ENCODE peak calls at places on chromosomes 6 and 20, in seven cellular contexts. One of them, this sample, is unnamed.

GRCh38 chr6:133001040-133001570 is 186.7 kb downstream of the RPS12 start:
- DNase-seq in CD4-positive, alpha-beta T cell: no peak
- DNase-seq in sigmoid colon: no peak
- DNase-seq in CD8-positive, alpha-beta T cell: no peak
- DNase-seq in astrocyte: peak; percentile 47
- DNase-seq in colonic mucosa: no peak
- DNase-seq in body of pancreas: no peak
- DNase-seq in this sample: no peak

GRCh38 chr6:133568970-133569889 is 319.7 kb upstream of the TCF21 start:
- DNase-seq in CD4-positive, alpha-beta T cell: no peak
- DNase-seq in sigmoid colon: peak; percentile 68
- DNase-seq in CD8-positive, alpha-beta T cell: no peak
- DNase-seq in astrocyte: peak; percentile 75
- DNase-seq in colonic mucosa: no peak
- DNase-seq in body of pancreas: peak; percentile 21
- DNase-seq in this sample: peak; percentile 59

GRCh38 chr6:43943099-43943766 is 173.2 kb downstream of the VEGFA start:
- DNase-seq in CD4-positive, alpha-beta T cell: no peak
- DNase-seq in sigmoid colon: peak; percentile 44
- DNase-seq in CD8-positive, alpha-beta T cell: no peak
- DNase-seq in astrocyte: no peak
- DNase-seq in colonic mucosa: no peak
- DNase-seq in body of pancreas: no peak
- DNase-seq in this sample: no peak

GRCh38 chr6:52610745-52611355 is 34.0 kb upstream of the TRAM2 start:
- DNase-seq in CD4-positive, alpha-beta T cell: no peak
- DNase-seq in sigmoid colon: no peak
- DNase-seq in CD8-positive, alpha-beta T cell: no peak
- DNase-seq in astrocyte: peak; percentile 64
- DNase-seq in colonic mucosa: no peak
- DNase-seq in body of pancreas: no peak
- DNase-seq in this sample: no peak

GRCh38 chr6:128518531-128519131 is 1.8 kb downstream of the PTPRK start:
- DNase-seq in CD4-positive, alpha-beta T cell: no peak
- DNase-seq in sigmoid colon: no peak
- DNase-seq in CD8-positive, alpha-beta T cell: no peak
- DNase-seq in astrocyte: no peak
- DNase-seq in colonic mucosa: no peak
- DNase-seq in body of pancreas: no peak
- DNase-seq in this sample: no peak

GRCh38 chr6:130760006-130760405 is 67.2 kb upstream of the SMLR1 start:
- DNase-seq in CD4-positive, alpha-beta T cell: no peak
- DNase-seq in sigmoid colon: no peak
- DNase-seq in CD8-positive, alpha-beta T cell: no peak
- DNase-seq in astrocyte: peak; percentile 22
- DNase-seq in colonic mucosa: no peak
- DNase-seq in body of pancreas: no peak
- DNase-seq in this sample: no peak

GRCh38 chr6:73121421-73121993 is 103.8 kb downstream of the KHDC1L start:
- DNase-seq in CD4-positive, alpha-beta T cell: no peak
- DNase-seq in sigmoid colon: no peak
- DNase-seq in CD8-positive, alpha-beta T cell: no peak
- DNase-seq in astrocyte: peak; percentile 74
- DNase-seq in colonic mucosa: no peak
- DNase-seq in body of pancreas: no peak
- DNase-seq in this sample: no peak

GRCh38 chr6:17086469-17086868 is 15.4 kb upstream of the STMND1 start:
- DNase-seq in CD4-positive, alpha-beta T cell: no peak
- DNase-seq in sigmoid colon: peak; percentile 71
- DNase-seq in CD8-positive, alpha-beta T cell: no peak
- DNase-seq in astrocyte: peak; percentile 49
- DNase-seq in colonic mucosa: peak; percentile 65
- DNase-seq in body of pancreas: peak; percentile 74
- DNase-seq in this sample: no peak

GRCh38 chr6:42604150-42604549 is 40.3 kb downstream of the UBR2 start:
- DNase-seq in CD4-positive, alpha-beta T cell: no peak
- DNase-seq in sigmoid colon: no peak
- DNase-seq in CD8-positive, alpha-beta T cell: no peak
- DNase-seq in astrocyte: no peak
- DNase-seq in colonic mucosa: no peak
- DNase-seq in body of pancreas: no peak
- DNase-seq in this sample: no peak

GRCh38 chr6:33199687-33200233 is 705 bp downstream of the RXRB start:
- DNase-seq in CD4-positive, alpha-beta T cell: peak; percentile 46
- DNase-seq in sigmoid colon: peak; percentile 86
- DNase-seq in CD8-positive, alpha-beta T cell: peak; percentile 56
- DNase-seq in astrocyte: peak; percentile 36
- DNase-seq in colonic mucosa: peak; percentile 86
- DNase-seq in body of pancreas: peak; percentile 84
- DNase-seq in this sample: peak; percentile 91

GRCh38 chr6:79170915-79171314 is 63.6 kb downstream of the HMGN3 start:
- DNase-seq in CD4-positive, alpha-beta T cell: no peak
- DNase-seq in sigmoid colon: no peak
- DNase-seq in CD8-positive, alpha-beta T cell: no peak
- DNase-seq in astrocyte: peak; percentile 88
- DNase-seq in colonic mucosa: no peak
- DNase-seq in body of pancreas: no peak
- DNase-seq in this sample: no peak

GRCh38 chr6:36938536-36938935 is 16.0 kb upstream of the PI16 start:
- DNase-seq in CD4-positive, alpha-beta T cell: no peak
- DNase-seq in sigmoid colon: no peak
- DNase-seq in CD8-positive, alpha-beta T cell: no peak
- DNase-seq in astrocyte: peak; percentile 78
- DNase-seq in colonic mucosa: no peak
- DNase-seq in body of pancreas: no peak
- DNase-seq in this sample: no peak

GRCh38 chr20:42875581-42875980 is 314.1 kb downstream of the PTPRT start:
- DNase-seq in CD4-positive, alpha-beta T cell: no peak
- DNase-seq in sigmoid colon: no peak
- DNase-seq in CD8-positive, alpha-beta T cell: no peak
- DNase-seq in astrocyte: no peak
- DNase-seq in colonic mucosa: no peak
- DNase-seq in body of pancreas: no peak
- DNase-seq in this sample: no peak
- H3K27me3 ChIP-seq in CD4-positive, alpha-beta T cell: no peaks in the 10 kb centered on the region
- H3K27me3 ChIP-seq in sigmoid colon: no peaks in the 10 kb centered on the region
- H3K27me3 ChIP-seq in CD8-positive, alpha-beta T cell: no peaks in the 10 kb centered on the region
- H3K27me3 ChIP-seq in astrocyte: no peaks in the 10 kb centered on the region
- H3K27me3 ChIP-seq in colonic mucosa: no peaks in the 10 kb centered on the region
- H3K27me3 ChIP-seq in body of pancreas: no peaks in the 10 kb centered on the region
- H3K27me3 ChIP-seq in this sample: no peaks in the 10 kb centered on the region

GRCh38 chr6:35547666-35548065 is 35.0 kb upstream of the TULP1 start:
- DNase-seq in CD4-positive, alpha-beta T cell: no peak
- DNase-seq in sigmoid colon: no peak
- DNase-seq in CD8-positive, alpha-beta T cell: no peak
- DNase-seq in astrocyte: no peak
- DNase-seq in colonic mucosa: no peak
- DNase-seq in body of pancreas: no peak
- DNase-seq in this sample: no peak
- H3K27ac ChIP-seq in CD4-positive, alpha-beta T cell: no peak overlapping the region
- H3K27ac ChIP-seq in sigmoid colon: no peak overlapping the region
- H3K27ac ChIP-seq in CD8-positive, alpha-beta T cell: no peak overlapping the region
- H3K27ac ChIP-seq in astrocyte: no peak overlapping the region
- H3K27ac ChIP-seq in colonic mucosa: no peak overlapping the region
- H3K27ac ChIP-seq in body of pancreas: no peak overlapping the region
- H3K27ac ChIP-seq in this sample: no peak overlapping the region

GRCh38 chr6:40661726-40662125 is 74.6 kb upstream of the LRFN2 start:
- DNase-seq in CD4-positive, alpha-beta T cell: no peak
- DNase-seq in sigmoid colon: no peak
- DNase-seq in CD8-positive, alpha-beta T cell: no peak
- DNase-seq in astrocyte: no peak
- DNase-seq in colonic mucosa: no peak
- DNase-seq in body of pancreas: no peak
- DNase-seq in this sample: no peak
- H3K27me3 ChIP-seq in CD4-positive, alpha-beta T cell: no peaks in the 10 kb centered on the region
- H3K27me3 ChIP-seq in sigmoid colon: no peaks in the 10 kb centered on the region
- H3K27me3 ChIP-seq in CD8-positive, alpha-beta T cell: no peaks in the 10 kb centered on the region
- H3K27me3 ChIP-seq in astrocyte: no peaks in the 10 kb centered on the region
- H3K27me3 ChIP-seq in colonic mucosa: no peaks in the 10 kb centered on the region
- H3K27me3 ChIP-seq in body of pancreas: no peaks in the 10 kb centered on the region
- H3K27me3 ChIP-seq in this sample: no peaks in the 10 kb centered on the region

DNA sequence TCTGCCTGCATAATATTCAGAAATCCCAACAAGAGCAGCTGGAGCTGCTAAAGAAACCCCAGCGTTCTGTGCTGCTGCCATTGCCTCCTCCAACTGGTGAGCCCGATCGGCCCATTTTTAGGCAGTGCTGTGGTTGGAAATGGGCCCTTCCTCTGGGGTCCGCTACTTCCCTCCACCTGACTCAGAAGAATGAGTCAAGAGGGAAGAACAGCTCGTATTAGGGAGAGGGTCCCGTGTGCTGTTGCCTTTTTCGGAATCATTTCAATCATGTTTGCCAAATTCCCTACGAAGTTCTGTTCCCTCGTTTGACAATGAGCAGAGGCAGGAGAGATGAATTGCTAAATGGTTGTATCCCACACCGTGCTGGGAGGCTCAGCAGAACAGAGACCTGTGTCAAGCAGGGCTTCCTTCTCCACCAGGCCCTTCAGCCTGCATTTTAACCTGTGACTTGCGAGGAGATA is 38.4 kb downstream of the THBS2 start:
- DNase-seq in CD4-positive, alpha-beta T cell: no peak
- DNase-seq in sigmoid colon: peak; percentile 78
- DNase-seq in CD8-positive, alpha-beta T cell: no peak
- DNase-seq in astrocyte: peak; percentile 32
- DNase-seq in colonic mucosa: peak; percentile 14
- DNase-seq in body of pancreas: no peak
- DNase-seq in this sample: no peak
- H3K27ac ChIP-seq in CD4-positive, alpha-beta T cell: no peak overlapping the region
- H3K27ac ChIP-seq in sigmoid colon: peak overlapping the region; percentile 94
- H3K27ac ChIP-seq in CD8-positive, alpha-beta T cell: no peak overlapping the region
- H3K27ac ChIP-seq in astrocyte: peak overlapping the region; percentile 82
- H3K27ac ChIP-seq in colonic mucosa: peak overlapping the region; percentile 69
- H3K27ac ChIP-seq in body of pancreas: no peak overlapping the region
- H3K27ac ChIP-seq in this sample: peak overlapping the region; percentile 81

GRCh38 chr20:37380864-37381579 is 35.1 kb downstream of the SRC start:
- DNase-seq in CD4-positive, alpha-beta T cell: no peak
- DNase-seq in sigmoid colon: peak; percentile 57
- DNase-seq in CD8-positive, alpha-beta T cell: no peak
- DNase-seq in astrocyte: no peak
- DNase-seq in colonic mucosa: no peak
- DNase-seq in body of pancreas: no peak
- DNase-seq in this sample: no peak
- H3K27me3 ChIP-seq in CD4-positive, alpha-beta T cell: no peaks in the 10 kb centered on the region
- H3K27me3 ChIP-seq in sigmoid colon: no peaks in the 10 kb centered on the region
- H3K27me3 ChIP-seq in CD8-positive, alpha-beta T cell: no peaks in the 10 kb centered on the region
- H3K27me3 ChIP-seq in astrocyte: no peaks in the 10 kb centered on the region
- H3K27me3 ChIP-seq in colonic mucosa: no peaks in the 10 kb centered on the region
- H3K27me3 ChIP-seq in body of pancreas: no peaks in the 10 kb centered on the region
- H3K27me3 ChIP-seq in this sample: no peaks in the 10 kb centered on the region

DNA sequence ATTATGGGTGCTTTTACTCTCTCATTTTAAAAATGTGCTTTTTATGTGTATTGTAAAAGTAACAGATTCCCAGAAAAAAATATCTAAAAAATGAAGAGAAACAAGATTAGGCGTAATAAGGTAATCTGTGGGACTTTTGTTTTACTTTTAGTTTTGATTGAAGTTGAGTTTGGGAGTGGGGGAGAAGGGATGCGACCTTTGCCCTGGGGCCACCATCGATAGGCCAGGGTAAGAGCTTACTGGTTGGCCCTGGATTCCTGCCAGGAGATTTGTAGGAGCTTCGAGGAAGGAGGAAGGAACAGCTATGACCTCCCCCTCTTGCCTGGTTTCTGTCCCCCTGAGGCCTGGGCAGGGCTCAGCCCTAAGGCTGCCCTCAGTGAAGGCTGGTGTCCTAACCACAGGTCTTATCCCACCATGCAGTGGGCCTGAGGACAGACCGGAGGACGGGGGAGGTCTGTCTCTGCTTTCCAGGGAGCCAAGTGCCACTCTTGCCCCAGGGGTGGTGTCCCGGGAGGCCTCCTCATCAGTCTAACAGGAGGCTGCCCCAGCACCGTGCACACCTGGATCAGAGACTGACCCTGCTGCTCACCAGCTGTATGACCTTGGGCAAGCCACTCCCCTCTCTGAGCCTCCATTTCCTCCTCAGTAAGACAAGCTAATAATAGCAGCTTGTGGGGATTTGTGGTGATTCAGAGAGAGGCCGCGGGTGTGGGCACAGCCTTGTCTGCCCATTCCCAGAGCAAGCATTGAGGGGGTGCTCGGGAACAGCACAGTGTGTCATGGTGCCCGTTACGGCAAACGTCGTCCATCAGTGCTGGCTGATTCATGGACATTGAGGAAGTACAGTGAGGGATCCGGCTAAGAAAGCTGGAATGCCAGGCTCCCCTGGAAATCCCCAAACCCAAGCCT is 21.2 kb downstream of the TGM2 start:
- DNase-seq in CD4-positive, alpha-beta T cell: no peak
- DNase-seq in sigmoid colon: no peak
- DNase-seq in CD8-positive, alpha-beta T cell: no peak
- DNase-seq in astrocyte: peak; percentile 93
- DNase-seq in colonic mucosa: peak; percentile 88
- DNase-seq in body of pancreas: peak; percentile 60
- DNase-seq in this sample: peak; percentile 61
- H3K27ac ChIP-seq in CD4-positive, alpha-beta T cell: no peak overlapping the region
- H3K27ac ChIP-seq in sigmoid colon: peak overlapping the region; percentile 65
- H3K27ac ChIP-seq in CD8-positive, alpha-beta T cell: no peak overlapping the region
- H3K27ac ChIP-seq in astrocyte: peak overlapping the region; percentile 88
- H3K27ac ChIP-seq in colonic mucosa: peak overlapping the region; percentile 79
- H3K27ac ChIP-seq in body of pancreas: peak overlapping the region; percentile 68
- H3K27ac ChIP-seq in this sample: peak overlapping the region; percentile 81

GRCh38 chr6:166623318-166623717 is 3.7 kb downstream of the RPS6KA2 start:
- DNase-seq in CD4-positive, alpha-beta T cell: no peak
- DNase-seq in sigmoid colon: no peak
- DNase-seq in CD8-positive, alpha-beta T cell: no peak
- DNase-seq in astrocyte: no peak
- DNase-seq in colonic mucosa: no peak
- DNase-seq in body of pancreas: no peak
- DNase-seq in this sample: no peak
- H3K27me3 ChIP-seq in CD4-positive, alpha-beta T cell: no peaks in the 10 kb centered on the region
- H3K27me3 ChIP-seq in sigmoid colon: no peaks in the 10 kb centered on the region
- H3K27me3 ChIP-seq in CD8-positive, alpha-beta T cell: no peaks in the 10 kb centered on the region
- H3K27me3 ChIP-seq in astrocyte: no peaks in the 10 kb centered on the region
- H3K27me3 ChIP-seq in colonic mucosa: no peaks in the 10 kb centered on the region
- H3K27me3 ChIP-seq in body of pancreas: no peaks in the 10 kb centered on the region
- H3K27me3 ChIP-seq in this sample: no peaks in the 10 kb centered on the region

DNA sequence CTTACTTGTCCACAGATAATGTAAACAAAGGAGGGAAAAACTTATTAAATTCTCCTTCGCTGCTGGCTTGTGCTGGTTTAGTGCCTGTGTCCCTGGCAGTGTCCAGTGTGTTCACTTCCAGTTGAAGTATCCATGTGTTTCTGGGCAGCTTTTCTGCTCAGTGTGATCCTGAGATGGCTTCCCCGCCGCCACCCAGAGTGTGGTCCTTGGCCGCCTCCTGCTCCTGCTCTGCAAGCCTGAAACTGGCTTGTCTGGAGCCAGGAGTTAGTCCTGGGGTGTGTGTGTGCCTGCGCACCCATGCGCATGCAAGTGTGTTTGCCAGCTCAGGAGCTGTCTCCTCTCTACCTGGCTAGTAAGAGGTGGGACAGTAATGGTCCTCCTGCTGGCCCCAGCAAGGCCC is 7.2 kb downstream of the BTBD3 start:
- DNase-seq in CD4-positive, alpha-beta T cell: no peak
- DNase-seq in sigmoid colon: no peak
- DNase-seq in CD8-positive, alpha-beta T cell: no peak
- DNase-seq in astrocyte: no peak
- DNase-seq in colonic mucosa: no peak
- DNase-seq in body of pancreas: no peak
- DNase-seq in this sample: no peak
- H3K27ac ChIP-seq in CD4-positive, alpha-beta T cell: no peak overlapping the region
- H3K27ac ChIP-seq in sigmoid colon: no peak overlapping the region
- H3K27ac ChIP-seq in CD8-positive, alpha-beta T cell: no peak overlapping the region
- H3K27ac ChIP-seq in astrocyte: no peak overlapping the region
- H3K27ac ChIP-seq in colonic mucosa: no peak overlapping the region
- H3K27ac ChIP-seq in body of pancreas: no peak overlapping the region
- H3K27ac ChIP-seq in this sample: no peak overlapping the region

GRCh38 chr20:57830515-57830895 is 120.7 kb upstream of the PMEPA1 start:
- DNase-seq in CD4-positive, alpha-beta T cell: no peak
- DNase-seq in sigmoid colon: no peak
- DNase-seq in CD8-positive, alpha-beta T cell: no peak
- DNase-seq in astrocyte: no peak
- DNase-seq in colonic mucosa: no peak
- DNase-seq in body of pancreas: no peak
- DNase-seq in this sample: no peak
- H3K27me3 ChIP-seq in CD4-positive, alpha-beta T cell: no peaks in the 10 kb centered on the region
- H3K27me3 ChIP-seq in sigmoid colon: no peaks in the 10 kb centered on the region
- H3K27me3 ChIP-seq in CD8-positive, alpha-beta T cell: no peaks in the 10 kb centered on the region
- H3K27me3 ChIP-seq in astrocyte: peaks cover 14% of the 10 kb centered on the region
- H3K27me3 ChIP-seq in colonic mucosa: no peaks in the 10 kb centered on the region
- H3K27me3 ChIP-seq in body of pancreas: no peaks in the 10 kb centered on the region
- H3K27me3 ChIP-seq in this sample: no peaks in the 10 kb centered on the region

This sample was measured in right cardiac atrium.